ENCODE peak calls at places on chromosomes 3 and 15, in six cellular contexts. One of them, this sample, is unnamed.

GRCh38 chr3:183253961-183254815 is 1.1 kb downstream of the B3GNT5 start:
- DNase-seq in A549: peak; percentile 37
- DNase-seq in sigmoid colon: peak; percentile 65
- DNase-seq in ovary: peak; percentile 70
- DNase-seq in transverse colon: peak; percentile 45
- DNase-seq in SK-N-SH: peak; percentile 84
- DNase-seq in this sample: peak; percentile 54

GRCh38 chr3:89841041-89841440 is 733.6 kb downstream of the EPHA3 start:
- DNase-seq in A549: no peak
- DNase-seq in sigmoid colon: no peak
- DNase-seq in ovary: no peak
- DNase-seq in transverse colon: no peak
- DNase-seq in SK-N-SH: no peak
- DNase-seq in this sample: no peak

GRCh38 chr3:52830535-52831258 is at the start of gene ITIH4:
- DNase-seq in A549: no peak
- DNase-seq in sigmoid colon: no peak
- DNase-seq in ovary: no peak
- DNase-seq in transverse colon: no peak
- DNase-seq in SK-N-SH: no peak
- DNase-seq in this sample: no peak

GRCh38 chr3:160390554-160391138 is 8.4 kb downstream of the IFT80 start:
- DNase-seq in A549: no peak
- DNase-seq in sigmoid colon: no peak
- DNase-seq in ovary: no peak
- DNase-seq in transverse colon: no peak
- DNase-seq in SK-N-SH: no peak
- DNase-seq in this sample: no peak

GRCh38 chr3:141388823-141389617 is 20.7 kb downstream of the ZBTB38 start:
- DNase-seq in A549: no peak
- DNase-seq in sigmoid colon: no peak
- DNase-seq in ovary: no peak
- DNase-seq in transverse colon: no peak
- DNase-seq in SK-N-SH: no peak
- DNase-seq in this sample: no peak

GRCh38 chr3:60584250-60584649 is 667.0 kb downstream of the FHIT start:
- DNase-seq in A549: no peak
- DNase-seq in sigmoid colon: no peak
- DNase-seq in ovary: no peak
- DNase-seq in transverse colon: no peak
- DNase-seq in SK-N-SH: no peak
- DNase-seq in this sample: no peak

GRCh38 chr15:33048255-33048654 is 146.3 kb downstream of the FMN1 start:
- DNase-seq in A549: peak; percentile 24
- DNase-seq in sigmoid colon: no peak
- DNase-seq in ovary: no peak
- DNase-seq in transverse colon: no peak
- DNase-seq in SK-N-SH: no peak
- DNase-seq in this sample: no peak

GRCh38 chr3:50242778-50243551 is 7.0 kb downstream of the GNAI2 start:
- DNase-seq in A549: no peak
- DNase-seq in sigmoid colon: peak; percentile 84
- DNase-seq in ovary: no peak
- DNase-seq in transverse colon: peak; percentile 65
- DNase-seq in SK-N-SH: no peak
- DNase-seq in this sample: peak; percentile 50

GRCh38 chr3:112633757-112634156 is 7.2 kb downstream of the CCDC80 start:
- DNase-seq in A549: no peak
- DNase-seq in sigmoid colon: no peak
- DNase-seq in ovary: no peak
- DNase-seq in transverse colon: no peak
- DNase-seq in SK-N-SH: no peak
- DNase-seq in this sample: no peak

GRCh38 chr15:69290346-69291164 is 8.2 kb upstream of the PAQR5 start:
- DNase-seq in A549: no peak
- DNase-seq in sigmoid colon: no peak
- DNase-seq in ovary: no peak
- DNase-seq in transverse colon: no peak
- DNase-seq in SK-N-SH: no peak
- DNase-seq in this sample: no peak

GRCh38 chr15:34336947-34337556 is 529 bp downstream of the SLC12A6 start:
- DNase-seq in A549: no peak
- DNase-seq in sigmoid colon: peak; percentile 73
- DNase-seq in ovary: peak; percentile 27
- DNase-seq in transverse colon: peak; percentile 35
- DNase-seq in SK-N-SH: no peak
- DNase-seq in this sample: no peak

GRCh38 chr3:192514754-192515660 is 212.3 kb downstream of the FGF12 start:
- DNase-seq in A549: peak; percentile 13
- DNase-seq in sigmoid colon: no peak
- DNase-seq in ovary: no peak
- DNase-seq in transverse colon: peak; percentile 9
- DNase-seq in SK-N-SH: peak; percentile 37
- DNase-seq in this sample: peak; percentile 31

GRCh38 chr3:113631143-113631542 is 65.3 kb downstream of the USF3 start:
- DNase-seq in A549: no peak
- DNase-seq in sigmoid colon: no peak
- DNase-seq in ovary: no peak
- DNase-seq in transverse colon: no peak
- DNase-seq in SK-N-SH: no peak
- DNase-seq in this sample: no peak

GRCh38 chr3:151410891-151411559 is 26.5 kb upstream of the P2RY12 start:
- DNase-seq in A549: no peak
- DNase-seq in sigmoid colon: no peak
- DNase-seq in ovary: no peak
- DNase-seq in transverse colon: no peak
- DNase-seq in SK-N-SH: no peak
- DNase-seq in this sample: no peak

GRCh38 chr3:188583476-188584161 is 429.7 kb downstream of the LPP start:
- DNase-seq in A549: peak; percentile 39
- DNase-seq in sigmoid colon: no peak
- DNase-seq in ovary: no peak
- DNase-seq in transverse colon: peak; percentile 61
- DNase-seq in SK-N-SH: no peak
- DNase-seq in this sample: no peak

GRCh38 chr3:13141991-13142412 is 68.8 kb upstream of the IQSEC1 start:
- DNase-seq in A549: no peak
- DNase-seq in sigmoid colon: peak; percentile 46
- DNase-seq in ovary: peak; percentile 23
- DNase-seq in transverse colon: no peak
- DNase-seq in SK-N-SH: no peak
- DNase-seq in this sample: no peak

GRCh38 chr3:77718326-77718725 is 678.4 kb downstream of the ROBO2 start:
- DNase-seq in A549: no peak
- DNase-seq in sigmoid colon: no peak
- DNase-seq in ovary: no peak
- DNase-seq in transverse colon: no peak
- DNase-seq in SK-N-SH: no peak
- DNase-seq in this sample: no peak

GRCh38 chr15:45442497-45443135 is 64.3 kb upstream of the GATM start:
- DNase-seq in A549: no peak
- DNase-seq in sigmoid colon: no peak
- DNase-seq in ovary: no peak
- DNase-seq in transverse colon: no peak
- DNase-seq in SK-N-SH: no peak
- DNase-seq in this sample: no peak

GRCh38 chr3:114456742-114457141 is 162.9 kb downstream of the TIGIT start:
- DNase-seq in A549: no peak
- DNase-seq in sigmoid colon: no peak
- DNase-seq in ovary: no peak
- DNase-seq in transverse colon: no peak
- DNase-seq in SK-N-SH: no peak
- DNase-seq in this sample: no peak

GRCh38 chr3:106810461-106810733 is 566.8 kb upstream of the CCDC54 start:
- DNase-seq in A549: no peak
- DNase-seq in sigmoid colon: no peak
- DNase-seq in ovary: no peak
- DNase-seq in transverse colon: no peak
- DNase-seq in SK-N-SH: peak; percentile 36
- DNase-seq in this sample: no peak

GRCh38 chr15:75036269-75036668 is 12.9 kb downstream of the PPCDC start:
- DNase-seq in A549: peak; percentile 44
- DNase-seq in sigmoid colon: no peak
- DNase-seq in ovary: no peak
- DNase-seq in transverse colon: peak; percentile 68
- DNase-seq in SK-N-SH: no peak
- DNase-seq in this sample: peak; percentile 48

GRCh38 chr3:137765310-137766033 is 1.4 kb downstream of the SOX14 start:
- DNase-seq in A549: no peak
- DNase-seq in sigmoid colon: no peak
- DNase-seq in ovary: no peak
- DNase-seq in transverse colon: no peak
- DNase-seq in SK-N-SH: peak; percentile 44
- DNase-seq in this sample: no peak

GRCh38 chr3:197858598-197858997 is 67.5 kb downstream of the LRCH3 start:
- DNase-seq in A549: no peak
- DNase-seq in sigmoid colon: no peak
- DNase-seq in ovary: no peak
- DNase-seq in transverse colon: no peak
- DNase-seq in SK-N-SH: no peak
- DNase-seq in this sample: no peak

GRCh38 chr3:125443923-125444322 is 68.8 kb upstream of the ZNF148 start:
- DNase-seq in A549: no peak
- DNase-seq in sigmoid colon: no peak
- DNase-seq in ovary: no peak
- DNase-seq in transverse colon: no peak
- DNase-seq in SK-N-SH: no peak
- DNase-seq in this sample: no peak

GRCh38 chr3:56720836-56721235 is 37.8 kb upstream of the TASOR start:
- DNase-seq in A549: no peak
- DNase-seq in sigmoid colon: no peak
- DNase-seq in ovary: no peak
- DNase-seq in transverse colon: no peak
- DNase-seq in SK-N-SH: no peak
- DNase-seq in this sample: no peak

GRCh38 chr15:89794627-89795241 is 18.6 kb downstream of the MESP2 start:
- DNase-seq in A549: no peak
- DNase-seq in sigmoid colon: no peak
- DNase-seq in ovary: no peak
- DNase-seq in transverse colon: no peak
- DNase-seq in SK-N-SH: no peak
- DNase-seq in this sample: no peak

GRCh38 chr3:194384569-194385001 is 14.5 kb downstream of the GP5 start:
- DNase-seq in A549: no peak
- DNase-seq in sigmoid colon: no peak
- DNase-seq in ovary: no peak
- DNase-seq in transverse colon: no peak
- DNase-seq in SK-N-SH: no peak
- DNase-seq in this sample: no peak

GRCh38 chr3:119035014-119035346 is 334 bp upstream of the IGSF11 start:
- DNase-seq in A549: no peak
- DNase-seq in sigmoid colon: no peak
- DNase-seq in ovary: no peak
- DNase-seq in transverse colon: no peak
- DNase-seq in SK-N-SH: no peak
- DNase-seq in this sample: no peak
- H3K4me3 ChIP-seq in A549: peak overlapping the region; percentile 73
- H3K4me3 ChIP-seq in sigmoid colon: peak overlapping the region; percentile 74
- H3K4me3 ChIP-seq in ovary: peak overlapping the region; percentile 58
- H3K4me3 ChIP-seq in transverse colon: peak overlapping the region; percentile 59
- H3K4me3 ChIP-seq in SK-N-SH: peak overlapping the region; percentile 60
- H3K4me3 ChIP-seq in this sample: peak overlapping the region; percentile 59

GRCh38 chr3:59566481-59566975 is 516.7 kb upstream of the CFAP20DC start:
- DNase-seq in A549: no peak
- DNase-seq in sigmoid colon: no peak
- DNase-seq in ovary: no peak
- DNase-seq in transverse colon: no peak
- DNase-seq in SK-N-SH: no peak
- DNase-seq in this sample: no peak
- TF ChIP-seq EP300 in A549: no peak
- TF ChIP-seq EP300 in sigmoid colon: no peak
- TF ChIP-seq EP300 in ovary: no peak
- TF ChIP-seq EP300 in transverse colon: no peak
- TF ChIP-seq EP300 in SK-N-SH: no peak
- TF ChIP-seq EP300 in this sample: no peak

DNA sequence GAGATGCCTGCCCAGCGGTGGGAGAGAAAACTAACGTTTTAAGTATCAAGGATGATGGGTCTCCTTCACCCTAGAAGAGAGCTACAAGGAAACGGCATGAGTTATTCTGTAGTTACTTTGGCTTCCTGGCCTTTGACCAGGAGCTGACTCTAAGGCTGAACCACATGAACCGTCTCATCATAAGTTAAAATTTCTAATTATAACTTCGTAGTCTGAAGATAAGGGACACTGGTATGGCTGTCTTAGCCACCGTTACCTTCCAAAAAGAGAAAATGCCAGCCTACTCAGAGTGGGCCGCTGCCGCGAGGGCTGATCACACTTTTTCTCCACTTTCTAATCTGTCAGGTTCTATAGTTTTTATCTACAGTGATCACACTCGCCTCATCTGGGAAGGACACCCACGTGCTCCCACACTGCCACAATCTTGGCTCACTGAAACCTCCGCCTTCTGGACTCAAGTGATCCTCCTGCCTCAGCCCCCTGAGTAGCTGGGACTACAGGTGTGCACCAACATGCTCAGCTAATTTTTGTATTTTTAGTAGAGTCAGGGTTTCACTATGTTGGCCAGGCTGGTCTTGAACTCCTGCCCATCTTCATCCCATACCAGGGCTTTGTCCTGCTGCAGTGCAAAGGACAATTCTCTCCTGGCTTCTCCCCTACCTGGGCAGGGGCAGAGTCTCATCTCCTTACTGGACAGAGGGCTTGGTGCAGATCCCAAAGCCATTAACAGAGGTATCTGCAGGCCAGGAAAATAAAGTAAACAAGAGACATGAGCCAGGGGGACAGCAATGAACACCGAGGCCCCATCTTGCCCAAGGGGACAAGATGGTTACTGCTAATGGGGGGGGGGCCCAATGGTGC is 73.4 kb downstream of the RFTN1 start:
- DNase-seq in A549: no peak
- DNase-seq in sigmoid colon: no peak
- DNase-seq in ovary: no peak
- DNase-seq in transverse colon: no peak
- DNase-seq in SK-N-SH: no peak
- DNase-seq in this sample: no peak
- H3K27ac ChIP-seq in A549: no peak overlapping the region
- H3K27ac ChIP-seq in sigmoid colon: no peak overlapping the region
- H3K27ac ChIP-seq in ovary: no peak overlapping the region
- H3K27ac ChIP-seq in transverse colon: peak overlapping the region; percentile 18
- H3K27ac ChIP-seq in SK-N-SH: no peak overlapping the region
- H3K27ac ChIP-seq in this sample: no peak overlapping the region

GRCh38 chr3:169964176-169964575 is 2.4 kb upstream of the SEC62 start:
- DNase-seq in A549: no peak
- DNase-seq in sigmoid colon: no peak
- DNase-seq in ovary: no peak
- DNase-seq in transverse colon: no peak
- DNase-seq in SK-N-SH: no peak
- DNase-seq in this sample: peak; percentile 49

GRCh38 chr3:169966086-169966950 is at the start of gene SEC62:
- DNase-seq in A549: peak; percentile 91
- DNase-seq in sigmoid colon: peak; percentile 97
- DNase-seq in ovary: peak; percentile 97
- DNase-seq in transverse colon: peak; percentile 96
- DNase-seq in SK-N-SH: peak; percentile 96
- DNase-seq in this sample: peak; percentile 96

GRCh38 chr3:169966951-169967915 is 626 bp downstream of the SEC62 start:
- DNase-seq in A549: peak; percentile 24
- DNase-seq in sigmoid colon: peak; percentile 76
- DNase-seq in ovary: no peak
- DNase-seq in transverse colon: no peak
- DNase-seq in SK-N-SH: peak; percentile 80
- DNase-seq in this sample: peak; percentile 44

GRCh38 chr3:169968224-169968623 is 1.6 kb downstream of the SEC62 start:
- DNase-seq in A549: no peak
- DNase-seq in sigmoid colon: no peak
- DNase-seq in ovary: no peak
- DNase-seq in transverse colon: no peak
- DNase-seq in SK-N-SH: no peak
- DNase-seq in this sample: no peak

GRCh38 chr3:169965562-169965961 is 1.0 kb upstream of the SEC62 start:
- DNase-seq in A549: no peak
- DNase-seq in sigmoid colon: no peak
- DNase-seq in ovary: no peak
- DNase-seq in transverse colon: no peak
- DNase-seq in SK-N-SH: no peak
- DNase-seq in this sample: no peak
- H3K4me3 ChIP-seq in A549: no peak overlapping the region
- H3K4me3 ChIP-seq in sigmoid colon: peak overlapping the region; percentile 92
- H3K4me3 ChIP-seq in ovary: no peak overlapping the region
- H3K4me3 ChIP-seq in transverse colon: peak overlapping the region; percentile 84
- H3K4me3 ChIP-seq in SK-N-SH: no peak overlapping the region
- H3K4me3 ChIP-seq in this sample: peak overlapping the region; percentile 67